ENCODE peak calls at places on chromosomes 16 and 17, in eight cellular contexts. Y is left ventricle myocardium inferior; H is upper lobe of right lung; F is Peyer's patch; L is CD8-positive, alpha-beta T cell; E is A549; I is Panc1; M is breast epithelium. C is an unnamed sample. For H3K4me1, the result is how much of the 10 kb centered on the place peaks cover.

GRCh38 chr16:82563401-82563800 is 63.4 kb upstream of the CDH13 start:
- DNase-seq in H (no peak), M (no peak), E (no peak), F (no peak), I (no peak), L (no peak), Y (no peak), C (no peak)

GRCh38 chr17:35763767-35764122 is 3.1 kb downstream of the C17orf50 start:
- DNase-seq in L (no peak), F (no peak), I (no peak), M (no peak), H (no peak), Y (no peak), E (no peak), C (no peak)

GRCh38 chr17:35293151-35293837 is 50.4 kb downstream of the SLFN5 start:
- DNase-seq in M (no peak), H (no peak), Y (no peak), F (no peak), E (no peak), L (no peak), I (no peak), C (no peak)

GRCh38 chr17:13776027-13776551 is 174.4 kb upstream of the HS3ST3A1 start:
- DNase-seq in E (no peak), Y (peak), H (no peak), F (no peak), L (no peak), M (no peak), I (no peak), C (no peak)

GRCh38 chr17:78980624-78980972 is 875 bp upstream of the LGALS3BP start:
- DNase-seq in L (no peak), I (no peak), Y (no peak), M (no peak), H (no peak), F (no peak), E (no peak), C (no peak)

GRCh38 chr16:64791756-64792155 is 330.1 kb downstream of the CDH11 start:
- DNase-seq in F (no peak), E (no peak), H (no peak), I (no peak), M (no peak), Y (no peak), L (no peak), C (no peak)

GRCh38 chr17:10779607-10780006 is 24.3 kb downstream of the TMEM238L start:
- DNase-seq in F (no peak), M (no peak), L (no peak), Y (no peak), I (no peak), E (no peak), H (no peak), C (no peak)

GRCh38 chr16:30381351-30382041 is 865 bp downstream of the SEPTIN1 start:
- DNase-seq in L (no peak), H (no peak), F (no peak), E (no peak), I (no peak), M (no peak), Y (no peak), C (no peak)

GRCh38 chr16:11791144-11791828 is 5.8 kb downstream of the ZC3H7A start:
- DNase-seq in F (no peak), L (no peak), M (no peak), H (peak), E (no peak), I (no peak), Y (no peak), C (no peak)

GRCh38 chr17:49013311-49014205 is 16.4 kb downstream of the IGF2BP1 start:
- DNase-seq in L (no peak), Y (no peak), M (no peak), I (no peak), F (no peak), H (no peak), E (peak), C (no peak)

GRCh38 chr16:30760577-30761426 is 1.1 kb downstream of the CFAP119 start:
- DNase-seq in I (no peak), F (no peak), E (no peak), Y (no peak), L (no peak), M (no peak), H (no peak), C (no peak)

GRCh38 chr17:48055531-48056245 is 7.5 kb downstream of the NFE2L1 start:
- DNase-seq in H (no peak), L (no peak), Y (no peak), F (no peak), I (no peak), E (peak), M (no peak), C (no peak)

GRCh38 chr16:66523861-66524354 is 26.0 kb downstream of the TK2 start:
- DNase-seq in Y (no peak), H (no peak), E (no peak), F (peak), L (peak), I (no peak), M (no peak), C (no peak)

GRCh38 chr16:63776437-63776836 is 1345.4 kb downstream of the CDH11 start:
- DNase-seq in M (no peak), F (no peak), L (no peak), I (no peak), H (no peak), E (no peak), Y (no peak), C (no peak)

GRCh38 chr16:62089715-62090114 is 53.5 kb upstream of the CDH8 start:
- DNase-seq in I (no peak), F (no peak), M (no peak), H (no peak), E (no peak), L (no peak), Y (no peak), C (no peak)

GRCh38 chr17:60356947-60357346 is 35.0 kb downstream of the USP32 start:
- DNase-seq in H (no peak), L (no peak), I (no peak), M (no peak), E (no peak), F (no peak), Y (no peak), C (no peak)

GRCh38 chr17:59757043-59757824 is 49.8 kb downstream of the VMP1 start:
- DNase-seq in E (peak), F (no peak), L (no peak), I (no peak), H (no peak), M (no peak), Y (no peak), C (no peak)

GRCh38 chr17:17570798-17571716 is 20.5 kb downstream of the PEMT start:
- DNase-seq in F (no peak), I (no peak), E (no peak), M (no peak), L (no peak), H (no peak), Y (peak), C (no peak)

GRCh38 chr16:2795714-2796143 is 2.5 kb upstream of the PRSS41 start:
- DNase-seq in H (peak), M (no peak), L (no peak), I (no peak), F (peak), E (no peak), Y (no peak), C (peak)

GRCh38 chr16:74521691-74522090 is 85.2 kb downstream of the GLG1 start:
- DNase-seq in L (no peak), E (no peak), Y (no peak), I (no peak), F (no peak), M (no peak), H (no peak), C (no peak)

GRCh38 chr16:26158142-26158759 is 466.5 kb downstream of the HS3ST4 start:
- DNase-seq in M (no peak), E (no peak), I (no peak), H (no peak), L (no peak), Y (no peak), F (no peak), C (no peak)

GRCh38 chr16:61030616-61031015 is 1005.6 kb downstream of the CDH8 start:
- DNase-seq in E (no peak), L (no peak), M (no peak), F (no peak), H (no peak), Y (no peak), I (no peak), C (no peak)

GRCh38 chr17:42578282-42578869 is 847 bp upstream of the PSMC3IP start:
- DNase-seq in I (peak), L (peak), M (no peak), H (peak), E (peak), F (peak), Y (peak), C (peak)

GRCh38 chr16:66416136-66416535 is 11.0 kb upstream of the BEAN1 start:
- DNase-seq in H (no peak), I (no peak), M (no peak), Y (no peak), L (no peak), E (no peak), F (no peak), C (no peak)

GRCh38 chr17:67449065-67449464 is 72.0 kb downstream of the PITPNC1 start:
- DNase-seq in I (no peak), L (no peak), E (no peak), Y (no peak), H (no peak), F (no peak), M (no peak), C (no peak)

DNA sequence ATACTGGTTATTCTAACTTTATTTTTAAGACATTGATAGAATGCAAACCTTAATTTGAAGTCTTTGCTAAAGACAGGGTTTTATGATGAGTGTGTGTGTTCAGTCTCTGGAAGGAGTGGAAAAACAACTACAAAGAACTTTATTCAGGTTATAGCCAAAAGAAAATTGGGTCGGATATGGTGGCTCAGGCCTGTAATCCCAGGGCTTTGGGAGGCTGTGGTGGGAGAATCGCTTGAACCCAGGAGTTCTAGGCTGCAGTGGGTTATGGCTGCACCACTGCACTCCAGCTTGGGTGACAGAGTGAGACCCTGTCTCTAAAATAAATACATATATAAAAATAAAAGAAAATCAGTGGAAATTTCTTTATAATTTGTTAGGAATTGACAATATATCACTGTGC is 581.5 kb upstream of the CA10 start:
- DNase-seq in Y (no peak), F (no peak), I (no peak), L (no peak), H (no peak), M (no peak), E (no peak), C (no peak)
- H3K4me1 ChIP-seq in Y (under half), F (under half), I (under half), L (under half), H (under half), M (under half), E (under half), C (under half)

GRCh38 chr17:27245230-27245696 is 48.7 kb upstream of the WSB1 start:
- DNase-seq in L (peak), H (peak), Y (peak), I (no peak), E (peak), F (peak), M (peak), C (peak)

GRCh38 chr17:27242951-27243350 is 51.0 kb upstream of the WSB1 start:
- DNase-seq in E (no peak), F (no peak), H (no peak), I (no peak), M (no peak), Y (no peak), L (no peak), C (no peak)

GRCh38 chr17:27246537-27246936 is 47.4 kb upstream of the WSB1 start:
- DNase-seq in Y (no peak), F (no peak), E (no peak), H (no peak), L (no peak), M (no peak), I (no peak), C (no peak)

GRCh38 chr17:27244019-27244418 is 49.9 kb upstream of the WSB1 start:
- DNase-seq in I (no peak), H (no peak), Y (no peak), L (no peak), M (no peak), F (no peak), E (no peak), C (no peak)

GRCh38 chr17:27244481-27245223 is 49.3 kb upstream of the WSB1 start:
- DNase-seq in H (peak), L (no peak), M (no peak), F (no peak), Y (peak), E (peak), I (no peak), C (peak)
- H3K4me3 ChIP-seq in H (peak), L (no peak), M (peak), F (no peak), Y (peak), E (no peak), I (no peak), C (peak)

GRCh38 chr17:39870776-39871175 is 2.8 kb downstream of the ZPBP2 start:
- DNase-seq in F (no peak), M (no peak), Y (no peak), I (no peak), L (no peak), H (no peak), E (no peak), C (no peak)

GRCh38 chr17:39867084-39867890 is 715 bp upstream of the ZPBP2 start:
- DNase-seq in F (no peak), H (no peak), L (peak), E (no peak), M (no peak), Y (no peak), I (no peak), C (no peak)

GRCh38 chr17:39867891-39868553 is at the start of gene ZPBP2:
- DNase-seq in F (peak), H (peak), I (no peak), L (no peak), Y (no peak), E (no peak), M (no peak), C (no peak)

GRCh38 chr17:39868554-39868942 is 546 bp downstream of the ZPBP2 start:
- DNase-seq in F (no peak), I (no peak), L (no peak), H (no peak), E (no peak), Y (no peak), M (no peak), C (no peak)

DNA sequence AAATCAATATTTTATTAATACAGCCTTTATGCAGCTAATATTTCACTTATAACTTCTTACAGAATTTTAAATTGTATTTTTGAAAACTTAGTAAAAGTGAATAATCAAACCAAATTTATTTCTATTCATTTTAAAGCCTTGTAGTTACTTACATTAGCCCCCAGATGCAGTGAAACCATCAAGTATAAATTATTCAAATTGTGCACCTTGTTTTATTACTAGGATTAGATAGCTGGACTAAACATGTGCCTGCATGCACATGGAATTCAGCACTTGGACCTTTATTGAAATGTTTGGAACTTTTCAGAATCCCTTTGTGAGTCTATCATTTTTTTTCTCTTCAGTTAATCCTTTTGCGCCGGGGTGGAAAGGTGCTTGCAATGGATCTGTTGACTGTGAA is 4.7 kb downstream of the ZPBP2 start:
- DNase-seq in F (no peak), M (no peak), L (no peak), E (no peak), Y (no peak), I (no peak), H (no peak), C (no peak)
- TF ChIP-seq CTCF in F (no peak), M (peak), L (no peak), E (peak), Y (peak), I (no peak), H (peak), C (peak)

GRCh38 chr16:14350626-14351025 is 279.4 kb downstream of the PARN start:
- DNase-seq in E (no peak), Y (no peak), M (no peak), H (no peak), I (no peak), F (no peak), L (no peak), C (no peak)
- H3K4me1 ChIP-seq in E (under half), Y (under half), M (under half), H (under half), I (under half), F (under half), L (under half), C (under half)

DNA sequence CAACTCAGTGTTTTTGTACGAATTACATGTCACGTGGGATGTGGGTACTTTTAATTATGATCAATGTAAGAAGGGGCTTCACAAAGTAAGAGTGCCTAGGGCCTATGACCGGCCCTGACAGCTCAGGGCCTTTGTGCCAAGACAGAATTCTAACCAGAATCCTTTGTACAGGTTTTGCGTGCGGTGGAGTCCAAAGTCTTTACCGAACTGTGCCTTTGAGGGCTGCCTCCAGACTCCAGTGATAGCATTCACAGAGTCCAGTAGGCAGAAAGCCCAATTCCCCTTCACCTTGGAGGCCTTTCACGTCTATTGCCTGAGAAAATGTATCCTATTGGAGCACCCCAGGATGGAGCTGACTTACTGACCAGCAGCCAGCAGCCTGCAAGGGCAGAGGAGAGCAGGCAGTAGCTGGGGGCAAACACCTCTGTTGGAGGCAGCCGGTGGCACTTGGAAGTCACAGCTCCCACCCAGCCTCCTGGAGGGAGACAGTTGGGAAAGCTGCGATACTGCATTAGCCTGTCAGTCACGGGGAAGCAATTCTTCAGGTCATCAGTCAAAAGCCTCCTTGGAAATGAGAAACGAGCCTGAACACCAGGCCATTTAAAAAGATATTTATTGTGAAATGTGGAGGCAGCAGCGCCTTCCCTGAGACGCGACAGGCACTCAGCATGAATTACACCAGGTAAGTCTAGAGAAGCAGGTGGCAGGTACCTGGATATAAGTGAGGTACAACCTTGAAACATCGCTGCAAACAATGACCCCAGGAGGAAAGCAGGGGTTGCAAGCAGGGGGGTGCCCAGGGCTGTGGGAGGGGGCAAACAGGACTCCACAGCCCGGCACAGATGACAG is 98.1 kb upstream of the CDYL2 start:
- DNase-seq in H (no peak), E (no peak), I (no peak), Y (no peak), L (no peak), M (no peak), F (no peak), C (no peak)
- H3K4me3 ChIP-seq in H (no peak), E (no peak), I (no peak), Y (no peak), L (no peak), M (no peak), F (no peak), C (no peak)

DNA sequence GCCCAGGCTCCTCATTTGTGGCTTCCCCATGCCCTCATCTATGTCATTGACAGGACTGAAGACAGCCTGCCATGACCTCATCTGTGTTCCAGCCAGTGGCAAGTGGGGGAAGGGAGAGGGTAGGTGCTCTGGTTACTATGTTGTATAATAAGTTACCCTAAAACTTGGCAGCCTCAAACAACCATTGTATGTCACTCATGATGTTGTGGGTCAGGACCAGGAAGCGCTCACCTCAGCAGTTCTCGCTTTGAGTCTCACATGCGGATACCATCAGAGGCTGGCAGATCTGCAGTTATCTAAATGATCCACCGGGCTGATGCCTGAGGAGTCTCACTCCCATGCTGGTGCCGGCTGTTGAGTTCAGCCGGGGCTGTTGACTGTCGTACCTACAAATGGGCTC is 89.0 kb upstream of the TMEM97 start:
- DNase-seq in M (no peak), Y (no peak), E (no peak), H (peak), I (no peak), F (no peak), L (no peak), C (no peak)
- TF ChIP-seq CTCF in M (no peak), Y (no peak), E (no peak), H (no peak), I (no peak), F (no peak), L (no peak), C (no peak)

GRCh38 chr17:50934672-50935200 is 68.6 kb upstream of the TOB1 start:
- DNase-seq in M (no peak), I (no peak), F (no peak), Y (no peak), H (no peak), E (no peak), L (no peak), C (no peak)
- H3K4me1 ChIP-seq in M (under half), I (under half), F (under half), Y (under half), H (under half), E (half or more), L (under half), C (under half)

C was measured in lower lobe of right lung.